ENCODE peak calls at places on chromosome 1, in eight cellular contexts. I is cardiac fibroblast; V is amniotic stem cell; T is HL-60; B is stimulated activated naive CD4-positive, alpha-beta T cell; K is T-cell; D is activated CD4-positive, alpha-beta T cell treated with anti-CD3 and anti-CD28 coated beads, Interleukin-2, amount 50 U/mL, for 1 hour; L is KBM-7. Z is an unnamed sample.

GRCh38 chr1:76942549-76942948 is 75.3 kb downstream of the ST6GALNAC5 start:
- DNase-seq in I (peak), V (no peak), T (no peak), B (no peak), K (no peak), D (no peak), L (no peak), Z (no peak)

GRCh38 chr1:228366851-228367741 is 39.5 kb downstream of the TRIM11 start:
- DNase-seq in I (no peak), V (no peak), T (no peak), B (no peak), K (no peak), D (no peak), L (no peak), Z (no peak)

GRCh38 chr1:38835230-38835827 is 24.2 kb downstream of the RRAGC start:
- DNase-seq in I (peak), V (peak), T (peak), B (peak), K (peak), D (peak), L (peak), Z (peak)

GRCh38 chr1:209074575-209075250 is 508.8 kb upstream of the CAMK1G start:
- DNase-seq in I (no peak), V (no peak), T (no peak), B (no peak), K (no peak), D (no peak), L (no peak), Z (no peak)

GRCh38 chr1:4601986-4602385 is 52.4 kb upstream of the AJAP1 start:
- DNase-seq in I (no peak), V (no peak), T (no peak), B (no peak), K (no peak), D (no peak), L (no peak), Z (no peak)

GRCh38 chr1:15296602-15297321 is 49.7 kb downstream of the FHAD1 start:
- DNase-seq in I (peak), V (no peak), T (no peak), B (no peak), K (no peak), D (no peak), L (peak), Z (peak)

GRCh38 chr1:3352084-3352951 is 102.1 kb upstream of the ARHGEF16 start:
- DNase-seq in I (peak), V (no peak), T (no peak), B (no peak), K (no peak), D (no peak), L (no peak), Z (no peak)

GRCh38 chr1:56799605-56800398 is 19.4 kb downstream of the FYB2 start:
- DNase-seq in I (peak), V (peak), T (no peak), B (no peak), K (no peak), D (no peak), L (no peak), Z (no peak)